ENCODE peak calls at places on chromosomes 16 and 17, in ten cellular contexts. I, V, P, T, F, E, L, X, J and N are unnamed samples.

GRCh38 chr16:73033271-73033998 is 14.5 kb downstream of the ZFHX3 start:
- DNase-seq in I (no peak), V (no peak), P (peak), T (no peak), F (no peak), E (no peak), L (no peak), X (no peak), J (no peak), N (peak)

GRCh38 chr16:80948886-80949502 is 57.7 kb downstream of the CMC2 start:
- DNase-seq in I (peak), V (peak), P (peak), T (peak), F (peak), E (peak), L (no peak), X (peak), J (no peak), N (peak)

GRCh38 chr17:37696366-37696765 is 48.5 kb downstream of the HNF1B start:
- DNase-seq in I (no peak), V (no peak), P (no peak), T (no peak), F (no peak), E (no peak), L (no peak), X (no peak), J (no peak), N (no peak)

GRCh38 chr16:53821957-53822625 is 118.1 kb downstream of the FTO start:
- DNase-seq in I (no peak), V (peak), P (no peak), T (peak), F (peak), E (peak), L (peak), X (no peak), J (no peak), N (no peak)

GRCh38 chr16:951660-952301 is 19.0 kb downstream of the LMF1 start:
- DNase-seq in I (no peak), V (peak), P (no peak), T (peak), F (no peak), E (peak), L (no peak), X (no peak), J (no peak), N (no peak)

GRCh38 chr16:89123001-89123830 is 29.6 kb downstream of the ACSF3 start:
- DNase-seq in I (no peak), V (no peak), P (no peak), T (peak), F (no peak), E (no peak), L (peak), X (no peak), J (no peak), N (no peak)

GRCh38 chr16:396605-397004 is 394 bp upstream of the NME4 start:
- DNase-seq in I (peak), V (peak), P (peak), T (peak), F (peak), E (peak), L (no peak), X (peak), J (peak), N (peak)

GRCh38 chr17:1324201-1324750 is 44.8 kb downstream of the TRARG1 start:
- DNase-seq in I (no peak), V (no peak), P (no peak), T (no peak), F (no peak), E (no peak), L (no peak), X (no peak), J (no peak), N (no peak)

GRCh38 chr17:41835214-41835799 is 725 bp downstream of the NT5C3B start:
- DNase-seq in I (no peak), V (no peak), P (peak), T (peak), F (no peak), E (no peak), L (peak), X (no peak), J (no peak), N (no peak)

GRCh38 chr16:86773339-86773715 is 195.0 kb downstream of the FOXL1 start:
- DNase-seq in I (no peak), V (no peak), P (no peak), T (no peak), F (no peak), E (no peak), L (no peak), X (no peak), J (no peak), N (peak)

GRCh38 chr16:27453476-27453825 is 51.5 kb downstream of the IL21R start:
- DNase-seq in I (no peak), V (no peak), P (no peak), T (no peak), F (no peak), E (no peak), L (no peak), X (no peak), J (no peak), N (no peak)

GRCh38 chr17:214881-215331 is 33.5 kb upstream of the DOC2B start:
- DNase-seq in I (no peak), V (no peak), P (no peak), T (no peak), F (no peak), E (no peak), L (no peak), X (no peak), J (no peak), N (no peak)

GRCh38 chr16:4370570-4371480 is 823 bp upstream of the VASN start:
- DNase-seq in I (no peak), V (peak), P (no peak), T (peak), F (no peak), E (peak), L (no peak), X (no peak), J (no peak), N (no peak)

GRCh38 chr17:74972107-74972972 is at the start of gene HID1:
- DNase-seq in I (peak), V (no peak), P (peak), T (peak), F (peak), E (no peak), L (no peak), X (peak), J (peak), N (peak)

GRCh38 chr17:36739208-36739607 is 137.8 kb downstream of the MRM1 start:
- DNase-seq in I (no peak), V (no peak), P (no peak), T (no peak), F (no peak), E (no peak), L (no peak), X (no peak), J (no peak), N (no peak)

GRCh38 chr16:85757341-85757822 is 6.5 kb upstream of the C16orf74 start:
- DNase-seq in I (no peak), V (peak), P (no peak), T (peak), F (peak), E (peak), L (peak), X (no peak), J (no peak), N (no peak)

GRCh38 chr17:77264617-77265230 is 124.0 kb downstream of the SEC14L1 start:
- DNase-seq in I (no peak), V (no peak), P (no peak), T (no peak), F (no peak), E (no peak), L (no peak), X (no peak), J (no peak), N (peak)

GRCh38 chr17:65515959-65516948 is 45.2 kb downstream of the AXIN2 start:
- DNase-seq in I (no peak), V (peak), P (no peak), T (peak), F (no peak), E (peak), L (no peak), X (no peak), J (no peak), N (peak)

GRCh38 chr16:49674255-49674980 is 181.5 kb downstream of the ZNF423 start:
- DNase-seq in I (no peak), V (no peak), P (no peak), T (no peak), F (peak), E (no peak), L (no peak), X (no peak), J (no peak), N (no peak)

GRCh38 chr16:3004781-3005284 is 7.9 kb upstream of the CLDN9 start:
- DNase-seq in I (peak), V (no peak), P (peak), T (no peak), F (peak), E (no peak), L (no peak), X (no peak), J (no peak), N (peak)

GRCh38 chr16:21097151-21097550 is 53.5 kb downstream of the DNAH3 start:
- DNase-seq in I (no peak), V (no peak), P (no peak), T (peak), F (no peak), E (peak), L (peak), X (no peak), J (no peak), N (no peak)

GRCh38 chr16:65118866-65119265 is 3.0 kb downstream of the CDH11 start:
- DNase-seq in I (no peak), V (no peak), P (no peak), T (peak), F (peak), E (peak), L (no peak), X (peak), J (no peak), N (no peak)

GRCh38 chr16:65120811-65121721 is 797 bp downstream of the CDH11 start:
- DNase-seq in I (peak), V (peak), P (peak), T (peak), F (no peak), E (peak), L (peak), X (peak), J (no peak), N (peak)

GRCh38 chr16:65117701-65118448 is 4.0 kb downstream of the CDH11 start:
- DNase-seq in I (peak), V (peak), P (peak), T (peak), F (peak), E (peak), L (peak), X (peak), J (peak), N (peak)

GRCh38 chr16:65121870-65122723 is at the start of gene CDH11:
- DNase-seq in I (peak), V (peak), P (peak), T (peak), F (peak), E (peak), L (peak), X (peak), J (no peak), N (peak)

GRCh38 chr16:65119905-65120341 is 1.9 kb downstream of the CDH11 start:
- DNase-seq in I (no peak), V (peak), P (peak), T (peak), F (peak), E (peak), L (no peak), X (peak), J (no peak), N (peak)
- H3K9ac ChIP-seq in I (peak), V (peak), P (peak), T (peak), F (peak), E (peak), L (peak), X (peak), J (no peak), N (no peak)

GRCh38 chr16:12578001-12578400 is 225.7 kb downstream of the CPPED1 start:
- DNase-seq in I (no peak), V (no peak), P (no peak), T (no peak), F (no peak), E (no peak), L (no peak), X (no peak), J (no peak), N (no peak)

GRCh38 chr16:12583237-12583897 is 220.3 kb downstream of the CPPED1 start:
- DNase-seq in I (no peak), V (no peak), P (no peak), T (no peak), F (no peak), E (no peak), L (no peak), X (no peak), J (no peak), N (peak)

GRCh38 chr16:12582696-12583095 is 221.0 kb downstream of the CPPED1 start:
- DNase-seq in I (no peak), V (no peak), P (no peak), T (no peak), F (no peak), E (no peak), L (no peak), X (no peak), J (no peak), N (peak)

GRCh38 chr16:12584488-12585233 is 219.0 kb downstream of the CPPED1 start:
- DNase-seq in I (no peak), V (no peak), P (no peak), T (no peak), F (no peak), E (no peak), L (peak), X (peak), J (no peak), N (peak)

GRCh38 chr16:12580809-12581208 is 222.9 kb downstream of the CPPED1 start:
- DNase-seq in I (no peak), V (no peak), P (no peak), T (no peak), F (no peak), E (no peak), L (peak), X (no peak), J (no peak), N (no peak)
- H3K9ac ChIP-seq in I (no peak), V (no peak), P (no peak), T (no peak), F (no peak), E (no peak), L (no peak), X (no peak), J (no peak), N (no peak)

GRCh38 chr17:79039171-79039570 is 15.2 kb downstream of the C1QTNF1 start:
- DNase-seq in I (no peak), V (no peak), P (no peak), T (no peak), F (no peak), E (no peak), L (no peak), X (no peak), J (no peak), N (peak)
- H3K9ac ChIP-seq in I (no peak), V (no peak), P (no peak), T (peak), F (peak), E (no peak), L (peak), X (no peak), J (no peak), N (no peak)

GRCh38 chr17:11561702-11562101 is 36.6 kb upstream of the DNAH9 start:
- DNase-seq in I (no peak), V (no peak), P (no peak), T (no peak), F (no peak), E (no peak), L (no peak), X (no peak), J (no peak), N (no peak)
- H3K9ac ChIP-seq in I (no peak), V (no peak), P (no peak), T (no peak), F (no peak), E (no peak), L (no peak), X (no peak), J (no peak), N (no peak)